ENCODE peak calls at places on chromosomes 6 and 20, in five cellular contexts. L is A549, V is NB4, R is ovary, B is heart right ventricle. Q is an unnamed sample.

GRCh38 chr6:158384671-158385110 is 72.4 kb downstream of the TULP4 start:
- DNase-seq in L (no peak), V (no peak), R (no peak), B (no peak), Q (no peak)

GRCh38 chr6:25991785-25992412 is 29.3 kb downstream of the TRIM38 start:
- DNase-seq in L (peak), V (peak), R (peak), B (peak), Q (peak)

GRCh38 chr6:161694995-161695394 is 421.1 kb upstream of the AGPAT4 start:
- DNase-seq in L (no peak), V (peak), R (no peak), B (no peak), Q (peak)

GRCh38 chr20:62732766-62733165 is 24.1 kb downstream of the NTSR1 start:
- DNase-seq in L (no peak), V (no peak), R (no peak), B (no peak), Q (no peak)

GRCh38 chr6:44489912-44490604 is 102.6 kb downstream of the CDC5L start:
- DNase-seq in L (peak), V (no peak), R (peak), B (no peak), Q (no peak)

GRCh38 chr6:89952696-89953095 is 58.4 kb downstream of the GJA10 start:
- DNase-seq in L (no peak), V (peak), R (no peak), B (no peak), Q (no peak)

GRCh38 chr20:19647992-19648391 is 110.1 kb upstream of the RIN2 start:
- DNase-seq in L (no peak), V (no peak), R (no peak), B (no peak), Q (no peak)

GRCh38 chr6:17432356-17432755 is 39.0 kb downstream of the CAP2 start:
- DNase-seq in L (no peak), V (no peak), R (no peak), B (no peak), Q (no peak)

GRCh38 chr6:79813143-79813542 is 134.2 kb downstream of the ELOVL4 start:
- DNase-seq in L (no peak), V (no peak), R (no peak), B (no peak), Q (no peak)

GRCh38 chr20:38260025-38260377 is 534 bp downstream of the KIAA1755 start:
- DNase-seq in L (no peak), V (no peak), R (peak), B (no peak), Q (no peak)

GRCh38 chr6:138160329-138161117 is 1.2 kb upstream of the ARFGEF3 start:
- DNase-seq in L (no peak), V (no peak), R (no peak), B (no peak), Q (no peak)

GRCh38 chr20:50992733-50993457 is 30.0 kb downstream of the KCNG1 start:
- DNase-seq in L (peak), V (peak), R (no peak), B (no peak), Q (peak)

GRCh38 chr6:26268659-26269402 is 96.2 kb upstream of the BTN3A2 start:
- DNase-seq in L (no peak), V (peak), R (no peak), B (no peak), Q (no peak)

GRCh38 chr6:44645276-44645675 is 257.8 kb downstream of the CDC5L start:
- DNase-seq in L (no peak), V (peak), R (no peak), B (no peak), Q (no peak)

GRCh38 chr6:52389626-52390360 is 27.8 kb downstream of the PAQR8 start:
- DNase-seq in L (no peak), V (peak), R (no peak), B (peak), Q (peak)

GRCh38 chr20:34872604-34873224 is at the start of gene GGT7:
- DNase-seq in L (peak), V (peak), R (peak), B (peak), Q (peak)

GRCh38 chr6:122798099-122798641 is 9.1 kb downstream of the SMPDL3A start:
- DNase-seq in L (peak), V (no peak), R (no peak), B (no peak), Q (no peak)

GRCh38 chr20:36687850-36688249 is 41.9 kb upstream of the SLA2 start:
- DNase-seq in L (no peak), V (no peak), R (no peak), B (no peak), Q (no peak)

GRCh38 chr6:30720738-30721197 is 616 bp downstream of the TUBB start:
- DNase-seq in L (no peak), V (peak), R (peak), B (peak), Q (peak)

GRCh38 chr6:30763618-30764489 is 19.5 kb upstream of the IER3 start:
- DNase-seq in L (no peak), V (no peak), R (no peak), B (no peak), Q (no peak)

GRCh38 chr6:42344756-42345155 is 107.0 kb downstream of the TRERF1 start:
- DNase-seq in L (no peak), V (no peak), R (no peak), B (no peak), Q (no peak)

GRCh38 chr6:73800997-73801396 is 105.0 kb downstream of the CD109 start:
- DNase-seq in L (no peak), V (no peak), R (no peak), B (no peak), Q (no peak)

GRCh38 chr20:38599410-38599882 is 2.2 kb upstream of the ARHGAP40 start:
- DNase-seq in L (no peak), V (no peak), R (no peak), B (peak), Q (no peak)

GRCh38 chr6:38413097-38413800 is 226.5 kb downstream of the BTBD9 start:
- DNase-seq in L (no peak), V (no peak), R (no peak), B (no peak), Q (no peak)

GRCh38 chr6:100160913-100161312 is 166.9 kb upstream of the MCHR2 start:
- DNase-seq in L (no peak), V (no peak), R (no peak), B (no peak), Q (no peak)

GRCh38 chr6:116511424-116512131 is at the start of gene CALHM5:
- DNase-seq in L (peak), V (peak), R (peak), B (peak), Q (no peak)
- TF ChIP-seq CTCF in L (peak), V (peak), R (peak), B (peak), Q (peak)

DNA sequence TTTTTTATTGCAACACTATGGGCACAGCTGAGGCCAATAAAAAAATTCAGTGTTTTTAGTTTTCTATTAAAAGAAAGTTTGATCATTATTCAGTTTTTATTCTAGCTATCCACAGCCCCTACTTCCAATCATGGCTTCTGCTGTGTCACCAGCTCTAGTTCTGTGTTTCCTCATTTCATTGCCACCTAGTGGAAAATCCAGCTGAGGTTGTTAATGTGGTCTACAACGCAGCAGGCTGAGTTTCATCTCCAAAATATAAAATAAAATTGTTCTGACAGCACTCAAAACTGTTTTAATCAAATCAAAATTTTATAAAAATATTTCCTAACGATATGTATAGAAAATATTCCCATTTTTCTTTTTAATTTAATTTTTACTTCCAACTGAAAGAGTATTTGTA is 13.6 kb downstream of the COL9A1 start:
- DNase-seq in L (no peak), V (peak), R (no peak), B (no peak), Q (no peak)
- TF ChIP-seq CTCF in L (peak), V (no peak), R (no peak), B (peak), Q (no peak)

GRCh38 chr6:147227770-147228320 is 23.6 kb downstream of the STXBP5 start:
- DNase-seq in L (no peak), V (no peak), R (no peak), B (no peak), Q (no peak)
- TF ChIP-seq CTCF in L (no peak), V (no peak), R (no peak), B (no peak), Q (no peak)

GRCh38 chr20:58853466-58853865 is 950 bp downstream of the GNAS start:
- DNase-seq in L (no peak), V (no peak), R (no peak), B (no peak), Q (no peak)

GRCh38 chr20:58851221-58851968 is 693 bp upstream of the GNAS-AS1 start:
- DNase-seq in L (no peak), V (no peak), R (no peak), B (no peak), Q (peak)

GRCh38 chr20:58851969-58852458 is 502 bp upstream of the GNAS start:
- DNase-seq in L (no peak), V (no peak), R (no peak), B (no peak), Q (no peak)

GRCh38 chr20:58852559-58853271 is at the start of gene GNAS:
- DNase-seq in L (peak), V (peak), R (peak), B (peak), Q (peak)

GRCh38 chr20:58850693-58851174 is at the start of gene GNAS-AS1:
- DNase-seq in L (no peak), V (no peak), R (peak), B (peak), Q (peak)
- TF ChIP-seq CTCF in L (no peak), V (no peak), R (no peak), B (no peak), Q (peak)